ENCODE peak calls at places on chromosomes 2 and 18, in eight cellular contexts. O is hepatocyte, V is A549, W is WERI-Rb-1, B is AG04450, M is neural progenitor cell, X is osteoblast, K is AG10803. Y is an unnamed sample.

GRCh38 chr18:12376034-12376717 is 851 bp downstream of the AFG3L2 start:
- DNase-seq in O (peak; percentile 39), W (no peak), K (no peak), M (peak; percentile 33), X (peak; percentile 78), B (no peak), V (peak; percentile 14), Y (peak; percentile 30)

GRCh38 chr2:235669269-235669831 is 175.5 kb downstream of the AGAP1 start:
- DNase-seq in K (peak; percentile 74), X (peak; percentile 96), B (no peak), W (peak; percentile 90), O (peak; percentile 88), V (peak; percentile 82), M (peak; percentile 97), Y (peak; percentile 81)

GRCh38 chr18:62209046-62209445 is 22.0 kb downstream of the RELCH start:
- DNase-seq in W (no peak), B (no peak), V (no peak), X (no peak), M (no peak), K (peak; percentile 12), O (no peak), Y (no peak)

GRCh38 chr18:58087928-58088722 is 44.1 kb downstream of the NEDD4L start:
- DNase-seq in W (no peak), K (no peak), V (no peak), B (no peak), X (no peak), M (no peak), O (no peak), Y (no peak)

GRCh38 chr2:75607988-75608683 is 38.4 kb upstream of the MRPL19 start:
- DNase-seq in B (no peak), V (no peak), W (no peak), K (no peak), O (no peak), M (peak; percentile 44), X (peak; percentile 73), Y (no peak)

GRCh38 chr2:157785866-157786662 is 90.1 kb downstream of the ACVR1 start:
- DNase-seq in O (no peak), B (no peak), M (no peak), X (no peak), K (no peak), V (no peak), W (peak; percentile 41), Y (no peak)

GRCh38 chr2:191382801-191383200 is 137.6 kb downstream of the MYO1B start:
- DNase-seq in V (peak; percentile 84), K (peak; percentile 38), M (no peak), W (no peak), X (no peak), O (peak; percentile 71), B (peak; percentile 43), Y (peak; percentile 74)

GRCh38 chr2:45851576-45852304 is 200.3 kb downstream of the PRKCE start:
- DNase-seq in B (no peak), V (peak; percentile 40), O (no peak), W (no peak), X (peak; percentile 71), K (peak; percentile 86), M (no peak), Y (peak; percentile 28)

GRCh38 chr2:178101321-178102079 is 10.7 kb upstream of the RBM45 start:
- DNase-seq in W (no peak), V (no peak), X (no peak), O (no peak), B (no peak), K (no peak), M (no peak), Y (no peak)

GRCh38 chr2:126385441-126385840 is 270.5 kb upstream of the GYPC start:
- DNase-seq in K (no peak), V (no peak), M (no peak), X (no peak), O (no peak), W (no peak), B (no peak), Y (no peak)

GRCh38 chr18:79479114-79479760 is 83.5 kb downstream of the NFATC1 start:
- DNase-seq in O (no peak), V (no peak), B (no peak), W (no peak), M (no peak), X (peak; percentile 86), K (no peak), Y (no peak)

GRCh38 chr2:16398487-16399043 is 267.1 kb downstream of the CYRIA start:
- DNase-seq in O (no peak), V (no peak), X (no peak), W (no peak), B (no peak), M (no peak), K (no peak), Y (peak; percentile 90)

GRCh38 chr18:21599585-21600525 is 649 bp downstream of the ESCO1 start:
- DNase-seq in O (peak; percentile 84), X (peak; percentile 92), M (peak; percentile 87), K (peak; percentile 24), B (no peak), W (no peak), V (no peak), Y (peak; percentile 38)

GRCh38 chr2:136235451-136236418 is 117.8 kb upstream of the CXCR4 start:
- DNase-seq in X (no peak), K (peak; percentile 40), W (no peak), O (no peak), B (no peak), M (no peak), V (peak; percentile 51), Y (no peak)

GRCh38 chr18:9863282-9863681 is 22.5 kb upstream of the TXNDC2 start:
- DNase-seq in K (no peak), M (no peak), V (no peak), O (no peak), X (no peak), B (no peak), W (no peak), Y (no peak)

GRCh38 chr18:59932401-59932800 is 32.6 kb downstream of the PMAIP1 start:
- DNase-seq in V (no peak), O (no peak), W (no peak), X (no peak), M (no peak), B (no peak), K (peak; percentile 26), Y (no peak)

GRCh38 chr2:8851811-8852560 is 14.6 kb upstream of the KIDINS220 start:
- DNase-seq in V (no peak), O (peak; percentile 40), K (no peak), W (no peak), X (no peak), M (no peak), B (no peak), Y (peak; percentile 44)

GRCh38 chr2:201419057-201419635 is 32.1 kb downstream of the TRAK2 start:
- DNase-seq in V (peak; percentile 36), X (no peak), M (no peak), O (peak; percentile 10), B (no peak), K (no peak), W (no peak), Y (peak; percentile 37)

GRCh38 chr18:48728204-48728833 is 189.5 kb downstream of the CTIF start:
- DNase-seq in V (no peak), M (no peak), O (no peak), K (peak; percentile 99), X (peak; percentile 96), B (peak; percentile 88), W (no peak), Y (no peak)

DNA sequence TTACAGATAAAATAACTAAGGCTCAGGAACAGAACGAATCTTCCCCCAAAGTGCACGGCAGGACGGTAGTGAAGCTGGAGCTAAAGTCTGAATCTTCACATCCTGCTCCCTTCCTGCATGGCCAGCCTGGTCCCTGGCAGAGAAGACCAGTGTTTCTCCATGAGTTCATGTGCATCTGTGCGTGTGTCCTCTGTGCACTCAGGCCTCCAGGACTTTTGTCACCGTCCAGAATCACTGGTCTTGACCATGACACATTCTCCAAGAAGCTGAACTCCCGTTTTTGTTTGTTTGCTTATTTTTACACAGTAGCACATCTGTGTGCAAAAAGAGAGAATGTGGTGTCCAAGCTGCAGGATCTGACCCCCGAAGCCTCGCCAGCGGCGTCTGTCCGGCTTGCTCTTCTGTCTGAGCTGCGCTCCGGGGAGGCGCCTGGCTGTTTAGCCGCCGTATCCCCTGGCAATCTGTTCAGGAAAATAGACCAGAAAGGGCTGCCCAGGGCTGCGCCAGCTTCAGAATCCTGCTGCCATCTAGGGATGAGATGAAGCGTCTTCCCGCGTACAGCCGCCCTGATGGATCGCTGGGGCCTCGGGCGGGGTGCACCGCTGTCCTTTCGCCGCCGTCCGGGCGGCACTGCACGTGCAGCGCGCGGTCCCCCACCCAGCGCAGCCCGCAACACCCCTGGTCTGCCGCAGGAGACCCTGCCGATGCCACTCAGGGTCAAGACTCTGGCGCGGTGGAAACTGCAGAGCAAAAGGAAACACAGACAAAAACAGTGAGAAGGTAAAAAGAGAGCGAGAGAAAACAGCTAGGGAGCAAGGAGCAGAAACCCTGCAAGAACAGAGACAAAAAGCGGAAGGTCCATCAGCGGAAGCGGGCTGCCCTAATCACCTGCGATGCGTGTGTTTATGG is 2113.6 kb upstream of the PIK3C3 start:
- DNase-seq in B (peak; percentile 27), O (peak; percentile 84), W (peak; percentile 89), X (peak; percentile 6), V (peak; percentile 62), K (peak; percentile 51), M (peak; percentile 92), Y (peak; percentile 28)
- TF ChIP-seq CTCF in B (peak; percentile 59), O (peak; percentile 77), W (peak; percentile 66), X (peak; percentile 33), V (peak; percentile 53), K (peak; percentile 51), M (peak; percentile 67), Y (no peak)

GRCh38 chr18:74795766-74796165 is 198.1 kb downstream of the ZNF407 start:
- DNase-seq in X (no peak), W (no peak), B (no peak), V (no peak), O (no peak), K (no peak), M (no peak), Y (no peak)

GRCh38 chr18:74797577-74798151 is 200.0 kb downstream of the ZNF407 start:
- DNase-seq in V (no peak), K (no peak), M (no peak), X (no peak), W (no peak), O (no peak), B (no peak), Y (no peak)

GRCh38 chr18:74793746-74794145 is 196.1 kb downstream of the ZNF407 start:
- DNase-seq in O (no peak), X (no peak), K (no peak), V (no peak), B (no peak), W (no peak), M (no peak), Y (no peak)

GRCh38 chr18:74800098-74800497 is 202.4 kb downstream of the ZNF407 start:
- DNase-seq in W (no peak), O (no peak), M (no peak), B (no peak), K (no peak), X (no peak), V (no peak), Y (no peak)

GRCh38 chr18:74796928-74797576 is 199.4 kb downstream of the ZNF407 start:
- DNase-seq in K (peak; percentile 74), W (no peak), V (no peak), X (no peak), M (no peak), O (peak; percentile 24), B (peak; percentile 24), Y (peak; percentile 14)
- H3K4me3 ChIP-seq in K (peak overlapping the region; percentile 46), W (no peak overlapping the region), V (no peak overlapping the region), X (peak overlapping the region; percentile 59), M (no peak overlapping the region), O (no peak overlapping the region), B (peak overlapping the region; percentile 8), Y (peak overlapping the region; percentile 16)

GRCh38 chr2:63023444-63023843 is 27.2 kb upstream of the OTX1 start:
- DNase-seq in V (peak; percentile 73), M (peak; percentile 61), K (no peak), B (no peak), O (peak; percentile 11), W (peak; percentile 46), X (peak; percentile 63), Y (peak; percentile 32)
- TF ChIP-seq CTCF in V (peak; percentile 50), M (peak; percentile 68), K (peak; percentile 39), B (peak; percentile 40), O (peak; percentile 26), W (peak; percentile 64), X (peak; percentile 54), Y (peak; percentile 57)

GRCh38 chr2:54618646-54619565 is 104.6 kb upstream of the EML6 start:
- DNase-seq in B (no peak), O (no peak), W (no peak), M (peak; percentile 33), K (no peak), V (no peak), X (no peak), Y (no peak)
- H3K4me3 ChIP-seq in B (no peak overlapping the region), O (no peak overlapping the region), W (no peak overlapping the region), M (no peak overlapping the region), K (no peak overlapping the region), V (no peak overlapping the region), X (no peak overlapping the region), Y (no peak overlapping the region)

Y was measured in BE2C.